ENCODE peak calls at places on chromosomes 13 and 19, in nine cellular contexts. D, U, X, N, Z, B, S, T and F are unnamed samples.

GRCh38 chr13:33454844-33455256 is 169.3 kb upstream of the STARD13 start:
- DNase-seq in U (peak), S (no peak), X (no peak), D (peak), Z (no peak), N (no peak), T (no peak), B (peak), F (peak)

GRCh38 chr19:43739419-43739818 is 15.3 kb downstream of the SMG9 start:
- DNase-seq in X (no peak), U (no peak), D (no peak), T (no peak), S (no peak), B (no peak), Z (no peak), N (no peak), F (no peak)

GRCh38 chr19:53812335-53812734 is 11.8 kb downstream of the NLRP12 start:
- DNase-seq in D (no peak), S (no peak), Z (no peak), N (no peak), X (no peak), T (peak), B (peak), U (no peak), F (no peak)

GRCh38 chr13:111964411-111965035 is 102.4 kb upstream of the SOX1 start:
- DNase-seq in Z (no peak), S (no peak), X (no peak), B (no peak), D (no peak), U (no peak), N (no peak), T (no peak), F (no peak)

GRCh38 chr13:50200988-50201387 is 185.7 kb downstream of the KCNRG start:
- DNase-seq in U (peak), B (no peak), S (no peak), Z (no peak), T (peak), D (no peak), N (no peak), X (no peak), F (no peak)

GRCh38 chr13:41971848-41972247 is 10.9 kb upstream of the VWA8 start:
- DNase-seq in N (no peak), X (no peak), B (no peak), D (no peak), S (no peak), U (no peak), T (no peak), Z (no peak), F (no peak)

GRCh38 chr19:30691767-30692516 is 319.8 kb downstream of the ZNF536 start:
- DNase-seq in X (no peak), T (no peak), N (no peak), D (no peak), B (no peak), S (no peak), U (no peak), Z (no peak), F (no peak)

GRCh38 chr19:55176116-55176515 is 4.0 kb downstream of the SYT5 start:
- DNase-seq in Z (no peak), D (no peak), B (no peak), X (no peak), N (no peak), T (no peak), U (no peak), S (no peak), F (no peak)

GRCh38 chr13:41494202-41494601 is 36.9 kb downstream of the RGCC start:
- DNase-seq in D (no peak), B (no peak), S (no peak), T (no peak), U (no peak), X (no peak), Z (no peak), N (no peak), F (no peak)

GRCh38 chr19:46824887-46825730 is 25.5 kb downstream of the AP2S1 start:
- DNase-seq in T (no peak), N (no peak), D (no peak), S (no peak), B (no peak), X (no peak), U (peak), Z (no peak), F (peak)

GRCh38 chr19:45428385-45429231 is 4.9 kb upstream of the ERCC1 start:
- DNase-seq in Z (peak), T (peak), B (peak), D (peak), N (peak), U (peak), X (peak), S (no peak), F (peak)

GRCh38 chr13:34207334-34207733 is 389.4 kb downstream of the RFC3 start:
- DNase-seq in U (peak), S (peak), B (peak), T (peak), X (no peak), D (peak), N (peak), Z (no peak), F (peak)

GRCh38 chr13:98462946-98463345 is 114.0 kb downstream of the STK24 start:
- DNase-seq in X (peak), U (no peak), N (no peak), S (no peak), D (no peak), T (no peak), Z (no peak), B (no peak), F (no peak)

GRCh38 chr13:98468352-98468751 is 108.6 kb downstream of the STK24 start:
- DNase-seq in S (no peak), T (peak), U (no peak), Z (no peak), N (no peak), D (no peak), B (no peak), X (no peak), F (no peak)

GRCh38 chr13:98468929-98469328 is 108.0 kb downstream of the STK24 start:
- DNase-seq in B (no peak), S (no peak), D (no peak), X (no peak), Z (no peak), T (no peak), U (no peak), N (no peak), F (no peak)

GRCh38 chr13:98467263-98467985 is 109.5 kb downstream of the STK24 start:
- DNase-seq in X (no peak), N (no peak), T (no peak), Z (no peak), D (no peak), U (no peak), S (no peak), B (no peak), F (no peak)

DNA sequence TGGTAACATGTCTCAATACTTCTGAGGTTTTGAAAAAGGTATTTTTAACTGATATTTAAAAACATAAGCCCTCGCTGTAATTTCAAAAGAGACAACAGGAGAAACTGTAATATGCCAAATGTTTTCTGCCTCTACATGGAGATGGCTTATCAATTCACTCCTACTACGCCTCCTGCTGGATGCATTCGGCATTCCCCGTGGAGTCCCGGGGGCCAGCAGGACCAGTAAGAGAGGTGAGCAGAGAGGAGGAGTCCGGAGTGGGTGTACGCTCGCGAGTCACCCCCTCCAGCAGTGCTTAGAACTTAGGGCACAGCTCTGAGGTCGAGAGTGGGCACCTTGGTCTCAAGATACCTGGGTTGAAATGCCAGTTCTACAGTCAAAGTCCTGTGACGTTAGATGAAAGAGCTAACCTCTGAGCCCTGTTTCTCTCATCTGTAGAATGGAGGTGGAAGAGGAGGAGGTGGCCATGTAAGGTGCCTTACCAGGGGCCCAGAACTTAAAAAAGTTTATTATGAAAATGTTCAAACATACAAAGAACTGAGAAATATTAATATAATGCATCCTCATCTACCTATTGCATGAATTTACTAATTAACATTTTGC is 110.2 kb downstream of the STK24 start:
- DNase-seq in D (peak), X (no peak), S (no peak), Z (peak), U (peak), B (peak), N (peak), T (peak), F (peak)
- TF ChIP-seq CTCF in D (peak), X (peak), S (peak), Z (peak), U (peak), B (peak), N (peak), T (peak), F (peak)

GRCh38 chr13:30863231-30863630 is 42.8 kb upstream of the MEDAG start:
- DNase-seq in S (no peak), U (no peak), B (no peak), T (no peak), X (no peak), N (no peak), D (no peak), Z (no peak), F (no peak)

GRCh38 chr13:30863796-30864195 is 42.3 kb upstream of the MEDAG start:
- DNase-seq in Z (no peak), N (no peak), B (no peak), S (no peak), U (no peak), X (no peak), T (no peak), D (no peak), F (no peak)

GRCh38 chr13:30866692-30867669 is 39.1 kb upstream of the MEDAG start:
- DNase-seq in S (no peak), T (peak), Z (no peak), N (no peak), X (no peak), D (no peak), B (no peak), U (no peak), F (no peak)

GRCh38 chr13:30864352-30865130 is 41.5 kb upstream of the MEDAG start:
- DNase-seq in S (peak), U (peak), Z (peak), B (no peak), N (peak), T (no peak), X (no peak), D (peak), F (peak)

GRCh38 chr13:30865131-30866009 is 40.7 kb upstream of the MEDAG start:
- DNase-seq in U (peak), D (peak), X (peak), Z (peak), T (peak), B (peak), N (peak), S (peak), F (peak)
- H3K4me3 ChIP-seq in U (no peak), D (no peak), X (no peak), Z (peak), T (no peak), B (peak), N (peak), S (peak), F (peak)

GRCh38 chr19:51114087-51114714 is 6.0 kb upstream of the CTU1 start:
- DNase-seq in T (no peak), X (no peak), Z (no peak), U (no peak), S (no peak), N (no peak), D (no peak), B (no peak), F (no peak)

GRCh38 chr19:51108066-51108804 is at the start of gene CTU1:
- DNase-seq in S (peak), Z (peak), T (peak), D (peak), U (peak), N (peak), X (peak), B (peak), F (peak)

GRCh38 chr19:51108805-51109146 is 567 bp upstream of the CTU1 start:
- DNase-seq in Z (no peak), X (no peak), N (no peak), U (no peak), T (no peak), D (no peak), B (no peak), S (no peak), F (no peak)

GRCh38 chr19:51110666-51110971 is 2.4 kb upstream of the CTU1 start:
- DNase-seq in T (no peak), N (no peak), S (no peak), D (no peak), Z (no peak), U (no peak), X (no peak), B (no peak), F (no peak)

GRCh38 chr19:51111606-51112005 is 3.4 kb upstream of the CTU1 start:
- DNase-seq in S (no peak), Z (peak), U (peak), T (no peak), B (peak), X (no peak), N (no peak), D (no peak), F (no peak)
- TF ChIP-seq CTCF in S (no peak), Z (peak), U (peak), T (peak), B (peak), X (no peak), N (peak), D (peak), F (no peak)

DNA sequence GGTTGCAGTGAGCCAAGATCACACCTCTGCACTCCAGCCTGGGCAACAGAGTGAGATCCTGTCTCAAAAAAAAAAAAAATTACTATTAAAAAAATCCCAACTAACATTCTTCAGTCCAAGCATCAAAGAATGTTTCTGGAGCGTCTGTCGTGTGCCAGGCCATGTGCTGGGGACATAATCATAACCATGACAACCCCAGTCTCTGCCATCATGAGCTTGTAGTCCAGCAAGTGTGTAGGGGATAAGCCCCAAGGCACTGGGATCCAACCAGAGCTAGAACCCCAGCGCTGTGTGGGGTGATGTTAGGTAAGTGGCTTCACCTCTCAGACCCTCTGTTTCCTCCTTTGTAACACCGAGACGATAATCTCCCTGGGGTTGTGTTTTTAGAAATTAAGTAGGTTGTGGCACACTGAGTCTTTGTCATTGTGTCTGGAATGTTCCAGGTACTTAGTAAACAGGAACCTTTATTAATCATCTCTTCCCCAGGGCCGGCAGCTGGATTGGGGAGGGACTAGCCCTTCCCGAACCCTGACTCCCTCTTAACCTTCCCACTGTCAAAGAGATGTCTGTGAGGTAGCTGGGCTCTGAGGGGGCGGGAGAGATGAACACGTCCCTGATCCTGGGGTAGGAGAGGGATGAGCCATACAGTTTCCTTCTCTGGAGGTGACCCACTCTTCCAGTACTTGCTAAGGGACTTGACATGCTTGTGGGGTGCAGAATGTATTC is 5.2 kb downstream of the ITPKC start:
- DNase-seq in N (no peak), D (no peak), X (no peak), B (peak), U (peak), T (no peak), S (no peak), Z (no peak), F (no peak)
- H3K4me3 ChIP-seq in N (no peak), D (no peak), X (no peak), B (peak), U (peak), T (no peak), S (no peak), Z (no peak), F (no peak)

GRCh38 chr13:110548891-110549794 is 12.4 kb downstream of the RAB20 start:
- DNase-seq in S (no peak), N (no peak), B (no peak), D (no peak), X (no peak), Z (no peak), U (no peak), T (no peak), F (no peak)
- TF ChIP-seq CTCF in S (no peak), N (no peak), B (no peak), D (no peak), X (no peak), Z (no peak), U (no peak), T (no peak), F (no peak)

GRCh38 chr19:37059142-37059541 is 19.1 kb upstream of the ZNF420 start:
- DNase-seq in D (no peak), N (no peak), U (no peak), S (no peak), X (peak), T (no peak), Z (no peak), B (no peak), F (no peak)
- H3K4me3 ChIP-seq in D (no peak), N (no peak), U (no peak), S (no peak), X (no peak), T (no peak), Z (no peak), B (no peak), F (no peak)

DNA sequence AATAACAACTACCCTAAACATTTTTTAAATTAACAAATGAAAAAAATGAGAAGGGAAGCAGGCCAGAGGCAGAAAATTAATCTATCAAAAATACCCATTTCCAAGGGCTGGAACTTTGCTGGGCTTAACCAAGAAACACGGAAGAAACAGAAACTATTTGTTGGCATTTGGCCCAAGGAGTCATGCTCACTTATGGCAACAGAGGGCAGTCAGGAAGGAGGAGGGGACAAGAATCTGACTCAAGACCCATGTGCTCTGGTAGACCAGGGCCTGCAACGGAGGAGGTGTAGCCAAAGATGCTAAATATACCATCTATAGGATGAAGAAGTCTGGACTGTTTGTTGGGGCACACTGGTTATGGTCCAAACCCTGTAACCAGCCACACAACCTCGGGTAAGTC is 496.7 kb downstream of the COG6 start:
- DNase-seq in S (no peak), U (peak), T (no peak), Z (no peak), B (peak), D (peak), N (peak), X (no peak), F (peak)
- TF ChIP-seq CTCF in S (no peak), U (peak), T (peak), Z (no peak), B (peak), D (peak), N (peak), X (no peak), F (peak)

GRCh38 chr19:52369463-52370340 is at the start of gene ZNF880:
- DNase-seq in B (peak), D (peak), Z (peak), U (peak), T (peak), N (peak), X (peak), S (peak), F (peak)
- H3K4me3 ChIP-seq in B (peak), D (peak), Z (peak), U (peak), T (peak), N (peak), X (peak), S (peak), F (peak)